ENCODE peak calls at places on chromosomes 16 and 17, in nine cellular contexts. D, H, Y, O, G, P, E, N and T are unnamed samples.

GRCh38 chr17:44121997-44122824 is 1.2 kb downstream of the HDAC5 start:
- DNase-seq in D (no peak), H (no peak), Y (no peak), O (no peak), G (no peak), P (no peak), E (no peak), N (no peak), T (no peak)

GRCh38 chr16:35516551-35516950 is 2057.1 kb downstream of the TP53TG3F start:
- DNase-seq in D (no peak), H (no peak), Y (no peak), O (no peak), G (no peak), P (no peak), E (no peak), N (no peak), T (no peak)

GRCh38 chr16:85916141-85916890 is 17.4 kb downstream of the IRF8 start:
- DNase-seq in D (peak), H (peak), Y (no peak), O (peak), G (peak), P (no peak), E (peak), N (peak), T (peak)

GRCh38 chr17:7836596-7837374 is 2.8 kb downstream of the KDM6B start:
- DNase-seq in D (peak), H (peak), Y (peak), O (peak), G (peak), P (peak), E (peak), N (peak), T (peak)

GRCh38 chr17:64262422-64263260 is at the start of gene TEX2:
- DNase-seq in D (peak), H (peak), Y (peak), O (peak), G (peak), P (no peak), E (peak), N (peak), T (peak)

GRCh38 chr16:27529962-27530361 is 19.8 kb downstream of the GTF3C1 start:
- DNase-seq in D (peak), H (no peak), Y (no peak), O (no peak), G (peak), P (no peak), E (no peak), N (no peak), T (no peak)

GRCh38 chr16:35881654-35882053 is 2422.2 kb downstream of the TP53TG3F start:
- DNase-seq in D (no peak), H (no peak), Y (no peak), O (no peak), G (no peak), P (no peak), E (no peak), N (no peak), T (no peak)

GRCh38 chr17:59361386-59361785 is 29.9 kb downstream of the YPEL2 start:
- DNase-seq in D (no peak), H (no peak), Y (no peak), O (no peak), G (no peak), P (no peak), E (no peak), N (no peak), T (no peak)

GRCh38 chr16:3960049-3960809 is 79.7 kb upstream of the CREBBP start:
- DNase-seq in D (peak), H (no peak), Y (no peak), O (no peak), G (no peak), P (no peak), E (no peak), N (no peak), T (no peak)

GRCh38 chr16:817001-817906 is 16.7 kb upstream of the GNG13 start:
- DNase-seq in D (no peak), H (no peak), Y (no peak), O (no peak), G (no peak), P (no peak), E (no peak), N (no peak), T (no peak)

GRCh38 chr16:814974-815373 is 14.4 kb upstream of the GNG13 start:
- DNase-seq in D (no peak), H (no peak), Y (no peak), O (no peak), G (no peak), P (no peak), E (no peak), N (no peak), T (no peak)

GRCh38 chr16:813916-814412 is 13.4 kb upstream of the GNG13 start:
- DNase-seq in D (no peak), H (no peak), Y (no peak), O (no peak), G (no peak), P (no peak), E (no peak), N (no peak), T (no peak)

GRCh38 chr16:815861-816260 is 15.3 kb upstream of the GNG13 start:
- DNase-seq in D (no peak), H (no peak), Y (no peak), O (no peak), G (no peak), P (no peak), E (no peak), N (no peak), T (no peak)

GRCh38 chr16:813204-813915 is 12.8 kb upstream of the GNG13 start:
- DNase-seq in D (no peak), H (no peak), Y (peak), O (no peak), G (no peak), P (no peak), E (no peak), N (peak), T (no peak)
- H3K4me3 ChIP-seq in D (no peak), H (no peak), Y (no peak), O (peak), G (no peak), P (peak), E (no peak), N (peak), T (no peak)

GRCh38 chr16:53100131-53100748 is 45.4 kb downstream of the CHD9 start:
- DNase-seq in D (no peak), H (no peak), Y (no peak), O (no peak), G (no peak), P (no peak), E (no peak), N (no peak), T (no peak)
- H3K27ac ChIP-seq in D (peak), H (peak), Y (peak), O (peak), G (peak), P (peak), E (peak), N (peak), T (peak)

DNA sequence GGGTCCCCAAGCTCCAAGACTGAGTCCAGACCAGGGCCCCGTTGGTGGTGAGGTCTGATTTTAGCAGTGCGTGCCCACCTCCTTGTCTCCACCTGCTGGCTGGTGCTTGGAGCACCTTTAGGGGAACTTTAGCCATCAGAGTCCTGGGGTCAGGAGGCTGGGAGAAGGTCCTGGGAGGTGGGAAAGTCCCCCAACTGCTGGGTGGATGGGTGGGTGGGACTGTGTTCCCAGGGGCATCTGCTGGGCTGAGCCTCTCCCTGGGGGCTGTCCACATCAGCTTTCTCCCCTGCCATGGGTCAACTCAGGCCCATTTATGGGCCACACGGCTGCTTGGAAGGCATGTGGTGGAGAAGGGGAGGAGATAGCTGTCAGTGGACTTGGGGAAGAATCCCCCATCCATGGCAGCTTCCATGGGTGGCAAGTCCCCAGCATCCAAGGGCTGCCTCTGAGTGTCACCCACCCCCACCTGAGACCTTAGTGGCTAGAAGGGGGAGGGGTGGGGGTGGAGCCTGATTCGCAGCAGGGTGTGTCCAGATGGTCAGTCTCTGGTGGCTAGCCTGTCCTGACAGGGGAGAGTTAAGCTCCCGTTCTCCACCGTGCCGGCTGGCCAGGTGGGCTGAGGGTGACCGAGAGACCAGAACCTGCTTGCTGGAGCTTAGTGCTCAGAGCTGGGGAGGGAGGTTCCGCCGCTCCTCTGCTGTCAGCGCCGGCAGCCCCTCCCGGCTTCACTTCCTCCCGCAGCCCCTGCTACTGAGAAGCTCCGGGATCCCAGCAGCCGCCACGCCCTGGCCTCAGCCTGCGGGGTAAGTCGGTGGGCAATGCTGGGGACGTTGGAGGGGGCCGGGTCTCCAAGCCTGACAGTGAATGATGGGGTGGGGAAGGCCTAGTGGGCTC is at the start of gene TRPV2:
- DNase-seq in D (no peak), H (peak), Y (no peak), O (no peak), G (peak), P (no peak), E (no peak), N (peak), T (peak)
- H3K4me3 ChIP-seq in D (peak), H (peak), Y (peak), O (peak), G (peak), P (peak), E (peak), N (peak), T (peak)

DNA sequence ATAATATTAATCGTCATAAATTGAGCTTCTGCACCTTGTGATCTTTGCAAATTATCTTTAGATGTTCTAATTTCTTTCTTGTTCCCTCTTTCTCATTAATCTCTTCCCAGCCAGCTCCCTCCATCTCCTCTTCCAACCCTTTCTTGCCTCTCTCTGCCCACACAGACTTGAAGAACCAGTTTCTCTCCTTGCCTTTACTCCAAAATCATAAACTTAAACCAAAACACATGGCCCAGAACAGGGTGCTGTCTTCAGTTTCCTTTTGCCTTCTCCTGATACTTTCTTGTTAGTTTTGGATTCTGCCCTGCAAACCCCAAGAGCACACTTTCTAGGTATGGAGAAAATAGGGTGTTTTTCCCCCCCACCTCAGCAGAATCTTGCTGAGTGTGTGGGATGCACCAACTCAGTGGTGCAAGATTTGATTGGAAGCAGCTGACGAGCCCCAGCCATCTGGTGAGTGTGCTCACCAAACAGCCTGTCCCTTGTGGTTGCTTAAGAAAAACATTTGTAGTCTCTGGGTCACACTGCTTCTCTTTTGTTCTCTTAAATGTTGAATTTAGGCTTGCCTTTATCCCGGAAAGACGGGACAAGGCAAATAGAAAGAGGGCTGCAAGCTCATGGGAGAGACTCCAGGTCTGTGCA is 175.8 kb upstream of the MAF start:
- DNase-seq in D (no peak), H (no peak), Y (peak), O (no peak), G (no peak), P (no peak), E (no peak), N (no peak), T (peak)
- H3K27ac ChIP-seq in D (no peak), H (no peak), Y (no peak), O (no peak), G (no peak), P (no peak), E (no peak), N (no peak), T (no peak)

GRCh38 chr17:42135664-42136653 is 13.4 kb downstream of the HSPB9 start:
- DNase-seq in D (no peak), H (peak), Y (no peak), O (peak), G (peak), P (no peak), E (peak), N (peak), T (peak)
- H3K4me3 ChIP-seq in D (no peak), H (peak), Y (no peak), O (peak), G (no peak), P (no peak), E (peak), N (peak), T (no peak)

DNA sequence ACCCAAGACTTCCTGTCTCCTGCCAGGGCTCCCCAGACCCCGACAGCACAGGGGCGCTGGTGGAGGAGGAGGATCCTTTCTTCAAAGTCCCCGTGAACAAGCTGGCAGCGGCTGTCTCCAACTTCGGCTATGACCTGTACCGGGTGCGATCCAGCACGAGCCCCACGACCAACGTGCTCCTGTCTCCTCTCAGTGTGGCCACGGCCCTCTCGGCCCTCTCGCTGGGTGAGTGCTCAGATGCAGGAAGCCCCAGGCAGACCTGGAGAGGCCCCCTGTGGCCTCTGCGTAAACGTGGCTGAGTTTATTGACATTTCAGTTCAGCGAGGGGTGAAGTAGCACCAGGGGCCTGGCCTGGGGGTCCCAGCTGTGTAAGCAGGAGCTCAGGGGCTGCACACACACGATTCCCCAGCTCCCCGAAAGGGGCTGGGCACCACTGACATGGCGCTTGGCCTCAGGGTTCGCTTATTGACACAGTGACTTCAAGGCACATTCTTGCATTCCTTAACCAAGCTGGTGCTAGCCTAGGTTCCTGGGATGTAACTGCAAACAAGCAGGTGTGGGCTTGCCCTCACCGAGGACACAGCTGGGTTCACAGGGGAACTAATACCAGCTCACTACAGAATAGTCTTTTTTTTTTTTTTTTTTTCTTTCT is 8.1 kb downstream of the SERPINF1 start:
- DNase-seq in D (no peak), H (no peak), Y (no peak), O (no peak), G (no peak), P (no peak), E (no peak), N (no peak), T (no peak)
- H3K27ac ChIP-seq in D (no peak), H (peak), Y (peak), O (no peak), G (peak), P (no peak), E (no peak), N (no peak), T (no peak)